ENCODE peak calls at places on chromosomes 3 and 15, in eight cellular contexts. O, W, A, I, B, Y, S and D are unnamed samples. For H3K36me3, the result is how much of the 10 kb centered on the place peaks cover.

GRCh38 chr15:80977627-80978036 is 12.0 kb downstream of the MESD start:
- DNase-seq in O (peak), W (no peak), A (peak), I (no peak), B (peak), Y (peak), S (peak), D (peak)

GRCh38 chr15:85044251-85044853 is 62.7 kb downstream of the PDE8A start:
- DNase-seq in O (no peak), W (peak), A (peak), I (peak), B (peak), Y (peak), S (peak), D (peak)

GRCh38 chr3:15645740-15646490 is 44.4 kb downstream of the BTD start:
- DNase-seq in O (no peak), W (peak), A (no peak), I (no peak), B (no peak), Y (peak), S (peak), D (peak)

GRCh38 chr3:131338948-131339640 is 42.5 kb upstream of the NUDT16 start:
- DNase-seq in O (no peak), W (peak), A (no peak), I (no peak), B (no peak), Y (peak), S (no peak), D (no peak)

GRCh38 chr3:53320697-53321096 is 26.6 kb downstream of the DCP1A start:
- DNase-seq in O (no peak), W (peak), A (no peak), I (no peak), B (peak), Y (peak), S (no peak), D (no peak)

GRCh38 chr3:45816544-45816943 is 20.2 kb upstream of the SLC6A20 start:
- DNase-seq in O (no peak), W (peak), A (no peak), I (no peak), B (peak), Y (peak), S (peak), D (peak)

GRCh38 chr15:99106417-99107220 is 1.7 kb downstream of the SYNM start:
- DNase-seq in O (no peak), W (peak), A (peak), I (peak), B (peak), Y (no peak), S (peak), D (peak)

GRCh38 chr3:128421966-128422365 is 44.7 kb downstream of the DNAJB8 start:
- DNase-seq in O (no peak), W (no peak), A (no peak), I (no peak), B (no peak), Y (no peak), S (no peak), D (no peak)

GRCh38 chr3:172309059-172309458 is 139.2 kb downstream of the GHSR start:
- DNase-seq in O (no peak), W (no peak), A (no peak), I (no peak), B (no peak), Y (no peak), S (no peak), D (peak)

GRCh38 chr3:62735510-62735909 is 139.7 kb downstream of the CADPS start:
- DNase-seq in O (no peak), W (no peak), A (no peak), I (no peak), B (no peak), Y (no peak), S (no peak), D (no peak)

GRCh38 chr3:58288011-58288728 is 17.9 kb upstream of the RPP14 start:
- DNase-seq in O (no peak), W (no peak), A (no peak), I (no peak), B (no peak), Y (no peak), S (no peak), D (no peak)

GRCh38 chr3:159239054-159239453 is 437.2 kb downstream of the MFSD1 start:
- DNase-seq in O (no peak), W (peak), A (no peak), I (no peak), B (no peak), Y (no peak), S (no peak), D (no peak)

GRCh38 chr3:37999836-38000235 is 9.2 kb downstream of the VILL start:
- DNase-seq in O (peak), W (no peak), A (no peak), I (peak), B (no peak), Y (no peak), S (no peak), D (no peak)

GRCh38 chr15:85335193-85335939 is 45.0 kb upstream of the AKAP13 start:
- DNase-seq in O (no peak), W (no peak), A (no peak), I (no peak), B (no peak), Y (no peak), S (peak), D (no peak)

GRCh38 chr15:89018235-89018634 is 70.0 kb upstream of the ABHD2 start:
- DNase-seq in O (no peak), W (peak), A (no peak), I (no peak), B (peak), Y (no peak), S (peak), D (peak)

GRCh38 chr3:14460342-14461005 is 58.1 kb downstream of the SLC6A6 start:
- DNase-seq in O (peak), W (peak), A (no peak), I (no peak), B (peak), Y (no peak), S (peak), D (peak)

GRCh38 chr3:185280572-185281365 is 26.9 kb upstream of the EHHADH start:
- DNase-seq in O (no peak), W (peak), A (no peak), I (no peak), B (no peak), Y (peak), S (peak), D (no peak)

GRCh38 chr15:56667517-56667916 is 65.8 kb downstream of the ZNF280D start:
- DNase-seq in O (no peak), W (no peak), A (no peak), I (no peak), B (no peak), Y (no peak), S (no peak), D (no peak)

GRCh38 chr3:18070944-18071343 is 328.5 kb upstream of the TBC1D5 start:
- DNase-seq in O (no peak), W (no peak), A (no peak), I (no peak), B (no peak), Y (no peak), S (no peak), D (no peak)

GRCh38 chr3:129313415-129313982 is 34.8 kb downstream of the HMCES start:
- DNase-seq in O (no peak), W (no peak), A (no peak), I (no peak), B (no peak), Y (no peak), S (no peak), D (no peak)

GRCh38 chr3:74041068-74041675 is 416.4 kb upstream of the PDZRN3 start:
- DNase-seq in O (no peak), W (no peak), A (no peak), I (no peak), B (no peak), Y (no peak), S (no peak), D (no peak)

GRCh38 chr3:183844606-183845005 is 19.2 kb upstream of the MAP6D1 start:
- DNase-seq in O (no peak), W (peak), A (no peak), I (no peak), B (no peak), Y (peak), S (peak), D (no peak)

GRCh38 chr3:189911001-189911400 is 209.7 kb downstream of the P3H2 start:
- DNase-seq in O (no peak), W (no peak), A (no peak), I (no peak), B (no peak), Y (peak), S (no peak), D (no peak)

GRCh38 chr3:141353652-141354495 is 14.4 kb upstream of the ZBTB38 start:
- DNase-seq in O (no peak), W (no peak), A (no peak), I (no peak), B (no peak), Y (peak), S (peak), D (no peak)

GRCh38 chr3:193744822-193745684 is 152.0 kb downstream of the OPA1 start:
- DNase-seq in O (no peak), W (peak), A (no peak), I (no peak), B (no peak), Y (no peak), S (peak), D (no peak)

GRCh38 chr3:120688121-120688520 is 6.1 kb upstream of the HGD start:
- DNase-seq in O (no peak), W (peak), A (no peak), I (no peak), B (no peak), Y (no peak), S (peak), D (no peak)

GRCh38 chr15:70018646-70019600 is 78.8 kb downstream of the TLE3 start:
- DNase-seq in O (no peak), W (no peak), A (no peak), I (no peak), B (no peak), Y (no peak), S (no peak), D (no peak)

DNA sequence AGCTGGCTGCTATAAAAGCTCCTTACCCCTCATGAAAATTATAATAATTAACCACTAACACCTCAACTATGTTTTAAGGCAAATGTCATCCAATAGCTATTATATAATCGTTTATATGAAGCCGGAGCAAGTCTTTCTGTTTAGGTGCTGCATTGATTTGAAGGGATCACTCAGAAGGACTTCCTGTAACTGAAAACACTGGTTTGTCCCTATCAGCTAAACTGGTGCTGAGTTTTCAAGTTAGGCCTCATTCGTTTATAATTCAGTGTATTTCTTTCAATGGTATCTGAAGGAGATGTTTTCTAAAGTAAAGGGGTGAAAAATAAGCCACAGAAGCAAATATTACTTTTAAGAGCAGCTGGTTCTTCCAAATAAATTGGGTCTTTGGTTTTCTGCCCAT is 14.2 kb downstream of the MEIS2 start:
- DNase-seq in O (no peak), W (no peak), A (no peak), I (no peak), B (no peak), Y (no peak), S (no peak), D (no peak)
- H3K36me3 ChIP-seq in O (under half), W (under half), A (under half), I (under half), B (under half), Y (under half), S (half or more), D (under half)

GRCh38 chr3:149058602-149059001 is 27.7 kb downstream of the HLTF start:
- DNase-seq in O (no peak), W (no peak), A (no peak), I (no peak), B (no peak), Y (no peak), S (no peak), D (no peak)
- H3K36me3 ChIP-seq in O (under half), W (under half), A (under half), I (under half), B (under half), Y (under half), S (half or more), D (under half)

GRCh38 chr3:112360574-112360973 is 27.6 kb downstream of the CD200 start:
- DNase-seq in O (no peak), W (peak), A (no peak), I (no peak), B (no peak), Y (no peak), S (peak), D (no peak)
- H3K36me3 ChIP-seq in O (under half), W (under half), A (under half), I (under half), B (under half), Y (under half), S (under half), D (under half)

DNA sequence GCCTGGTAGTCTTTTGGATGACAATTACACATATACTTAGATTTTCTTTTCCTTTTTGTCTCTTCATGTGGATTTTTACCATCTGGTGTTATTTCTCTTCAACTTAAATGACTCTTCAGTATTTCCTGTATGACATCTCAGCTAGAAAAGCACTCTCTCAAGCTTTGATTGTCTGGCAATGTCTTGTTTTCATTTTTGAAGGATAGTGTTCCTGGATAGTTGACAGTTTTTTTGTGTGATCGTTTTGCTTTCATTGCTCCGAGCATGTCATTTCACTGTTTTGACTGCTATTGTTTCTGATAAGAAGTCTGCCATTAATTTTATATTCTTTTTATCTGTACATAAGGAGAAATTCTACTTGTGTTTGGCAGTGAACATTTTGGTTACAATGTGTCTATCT is 766.4 kb downstream of the AGBL1 start:
- DNase-seq in O (no peak), W (no peak), A (no peak), I (no peak), B (no peak), Y (no peak), S (no peak), D (no peak)
- H3K36me3 ChIP-seq in O (under half), W (under half), A (under half), I (under half), B (under half), Y (under half), S (under half), D (under half)

DNA sequence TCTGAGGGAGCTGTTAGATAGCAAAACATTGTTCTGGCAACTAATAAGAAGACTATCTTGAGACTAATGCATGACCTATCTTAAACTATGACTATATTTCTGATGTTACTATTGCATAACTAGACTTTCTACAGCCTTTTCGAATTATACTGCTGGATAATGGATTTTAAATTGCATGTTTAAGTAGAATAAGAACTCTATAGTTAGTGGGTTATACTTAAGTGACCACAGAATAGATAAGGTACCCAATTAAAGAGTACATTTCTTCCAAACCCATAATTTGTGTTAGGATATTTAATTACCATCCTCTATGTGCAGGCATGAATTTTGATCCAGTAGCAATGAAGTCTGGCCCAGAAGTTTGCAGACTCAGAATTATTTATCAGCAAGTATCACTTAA is 44.6 kb upstream of the SPPL2A start:
- DNase-seq in O (no peak), W (no peak), A (no peak), I (no peak), B (no peak), Y (peak), S (no peak), D (no peak)
- H3K36me3 ChIP-seq in O (under half), W (under half), A (under half), I (under half), B (under half), Y (under half), S (under half), D (under half)

GRCh38 chr3:174341014-174341413 is 518.1 kb upstream of the NAALADL2 start:
- DNase-seq in O (no peak), W (no peak), A (no peak), I (no peak), B (no peak), Y (no peak), S (no peak), D (no peak)

GRCh38 chr3:174346571-174346970 is 512.6 kb upstream of the NAALADL2 start:
- DNase-seq in O (no peak), W (no peak), A (no peak), I (no peak), B (no peak), Y (no peak), S (no peak), D (no peak)

GRCh38 chr3:174337227-174337626 is 521.9 kb upstream of the NAALADL2 start:
- DNase-seq in O (no peak), W (no peak), A (no peak), I (no peak), B (no peak), Y (no peak), S (no peak), D (no peak)

GRCh38 chr3:174342941-174343431 is 516.1 kb upstream of the NAALADL2 start:
- DNase-seq in O (no peak), W (peak), A (no peak), I (no peak), B (no peak), Y (no peak), S (peak), D (no peak)

DNA sequence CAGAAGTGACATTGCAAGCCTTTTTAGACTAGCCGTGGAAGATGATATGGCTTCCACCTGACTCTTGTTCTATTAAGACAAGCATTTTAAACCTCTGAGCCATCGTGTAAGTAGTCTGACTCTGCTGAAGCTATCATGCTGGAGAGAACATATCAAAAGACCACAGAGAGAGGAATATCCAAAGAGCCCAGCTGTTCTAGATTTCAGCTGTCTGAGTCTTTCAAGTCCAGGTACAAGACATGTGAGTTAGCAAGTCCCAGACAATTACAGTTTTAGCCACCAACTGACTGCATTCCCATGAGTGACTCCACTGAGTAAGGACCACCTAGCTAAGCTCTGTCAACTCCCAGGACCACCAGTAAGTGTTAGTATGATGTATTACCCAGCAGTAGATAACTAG is 516.9 kb upstream of the NAALADL2 start:
- DNase-seq in O (no peak), W (peak), A (no peak), I (no peak), B (no peak), Y (no peak), S (no peak), D (no peak)
- H3K36me3 ChIP-seq in O (under half), W (under half), A (under half), I (under half), B (under half), Y (under half), S (under half), D (under half)